ENCODE peak calls at places on chromosome 20, in six cellular contexts. B is HepG2; H is heart right ventricle; K is CD8-positive, alpha-beta T cell; O is psoas muscle; D is osteoblast. W is an unnamed sample. For H3K36me3 and H3K4me1, the result is how much of the 10 kb centered on the place peaks cover.

GRCh38 chr20:47428164-47428563 is 71.7 kb upstream of the ZMYND8 start:
- DNase-seq in K (no peak), D (no peak), O (no peak), B (no peak), H (no peak), W (no peak)

GRCh38 chr20:20491110-20491783 is 123.3 kb downstream of the INSM1 start:
- DNase-seq in K (no peak), O (no peak), B (no peak), D (peak), H (no peak), W (no peak)

GRCh38 chr20:431012-431904 is 23.2 kb downstream of the RBCK1 start:
- DNase-seq in K (peak), H (peak), D (peak), B (peak), O (peak), W (peak)

GRCh38 chr20:3616250-3616649 is 46.9 kb downstream of the GFRA4 start:
- DNase-seq in O (no peak), B (no peak), D (peak), H (peak), K (no peak), W (no peak)

GRCh38 chr20:48787861-48788375 is 39.9 kb downstream of the PREX1 start:
- DNase-seq in O (no peak), B (peak), D (peak), H (no peak), K (no peak), W (no peak)

GRCh38 chr20:4722993-4723392 is 1.3 kb downstream of the PRND start:
- DNase-seq in B (no peak), K (no peak), O (no peak), H (no peak), D (no peak), W (no peak)

GRCh38 chr20:9186396-9186795 is 117.5 kb downstream of the PLCB4 start:
- DNase-seq in B (no peak), K (no peak), H (no peak), D (no peak), O (no peak), W (no peak)

GRCh38 chr20:8756410-8756809 is 312.5 kb upstream of the PLCB4 start:
- DNase-seq in O (peak), B (peak), H (peak), K (no peak), D (peak), W (no peak)

GRCh38 chr20:47297746-47298145 is 58.8 kb downstream of the ZMYND8 start:
- DNase-seq in O (no peak), K (no peak), B (no peak), D (no peak), H (no peak), W (no peak)

GRCh38 chr20:38601216-38602184 is at the start of gene ARHGAP40:
- DNase-seq in B (peak), O (no peak), D (peak), K (peak), H (no peak), W (no peak)

GRCh38 chr20:19564261-19564660 is 193.8 kb upstream of the RIN2 start:
- DNase-seq in K (no peak), B (no peak), H (no peak), O (no peak), D (no peak), W (no peak)

GRCh38 chr20:23782366-23782983 is 31.7 kb upstream of the CST1 start:
- DNase-seq in K (no peak), D (no peak), H (peak), B (no peak), O (no peak), W (no peak)

GRCh38 chr20:19945732-19946670 is 71.2 kb upstream of the NAA20 start:
- DNase-seq in B (no peak), K (no peak), O (no peak), D (no peak), H (no peak), W (peak)

GRCh38 chr20:57251344-57251743 is 15.1 kb downstream of the BMP7 start:
- DNase-seq in B (no peak), K (no peak), O (no peak), H (no peak), D (no peak), W (no peak)

GRCh38 chr20:40008177-40008576 is 680.9 kb downstream of the MAFB start:
- DNase-seq in D (no peak), O (no peak), K (no peak), H (no peak), B (no peak), W (no peak)

GRCh38 chr20:58579819-58580492 is 64.8 kb upstream of the APCDD1L start:
- DNase-seq in H (no peak), O (no peak), K (no peak), B (no peak), D (no peak), W (no peak)

GRCh38 chr20:10419550-10420133 is 14.4 kb downstream of the MKKS start:
- DNase-seq in B (no peak), H (no peak), K (no peak), O (no peak), D (no peak), W (no peak)

GRCh38 chr20:57928181-57928967 is 218.6 kb upstream of the PMEPA1 start:
- DNase-seq in K (no peak), B (no peak), D (peak), O (no peak), H (no peak), W (no peak)

GRCh38 chr20:4729265-4729664 is 7.6 kb downstream of the PRND start:
- DNase-seq in H (no peak), B (no peak), K (no peak), O (no peak), D (no peak), W (no peak)

GRCh38 chr20:57698191-57698866 is 11.5 kb downstream of the PMEPA1 start:
- DNase-seq in K (peak), D (peak), O (no peak), B (peak), H (no peak), W (peak)

GRCh38 chr20:25514195-25514594 is 71.1 kb downstream of the NINL start:
- DNase-seq in D (no peak), K (no peak), B (no peak), O (no peak), H (no peak), W (no peak)

GRCh38 chr20:44409132-44409600 is 53.7 kb downstream of the HNF4A start:
- DNase-seq in B (no peak), K (no peak), O (no peak), H (no peak), D (peak), W (no peak)

GRCh38 chr20:25470045-25470444 is 62.6 kb downstream of the GINS1 start:
- DNase-seq in D (peak), H (no peak), K (peak), B (peak), O (no peak), W (peak)

GRCh38 chr20:9503530-9504251 is 10.7 kb upstream of the LAMP5 start:
- DNase-seq in O (no peak), B (no peak), K (no peak), D (peak), H (no peak), W (no peak)

GRCh38 chr20:47740225-47741184 is 44.8 kb downstream of the SULF2 start:
- DNase-seq in H (no peak), B (no peak), O (peak), K (no peak), D (no peak), W (no peak)

GRCh38 chr20:58691773-58692578 is 624 bp upstream of the NPEPL1 start:
- DNase-seq in K (no peak), D (peak), O (peak), B (no peak), H (peak), W (peak)

GRCh38 chr20:40017765-40018164 is 671.3 kb downstream of the MAFB start:
- DNase-seq in B (no peak), O (no peak), D (no peak), K (no peak), H (no peak), W (no peak)

GRCh38 chr20:32439132-32439829 is 81.2 kb downstream of the ASXL1 start:
- DNase-seq in O (peak), B (no peak), D (peak), H (no peak), K (no peak), W (no peak)
- H3K36me3 ChIP-seq in O (under half), B (half or more), D (half or more), H (half or more), K (under half), W (under half)

DNA sequence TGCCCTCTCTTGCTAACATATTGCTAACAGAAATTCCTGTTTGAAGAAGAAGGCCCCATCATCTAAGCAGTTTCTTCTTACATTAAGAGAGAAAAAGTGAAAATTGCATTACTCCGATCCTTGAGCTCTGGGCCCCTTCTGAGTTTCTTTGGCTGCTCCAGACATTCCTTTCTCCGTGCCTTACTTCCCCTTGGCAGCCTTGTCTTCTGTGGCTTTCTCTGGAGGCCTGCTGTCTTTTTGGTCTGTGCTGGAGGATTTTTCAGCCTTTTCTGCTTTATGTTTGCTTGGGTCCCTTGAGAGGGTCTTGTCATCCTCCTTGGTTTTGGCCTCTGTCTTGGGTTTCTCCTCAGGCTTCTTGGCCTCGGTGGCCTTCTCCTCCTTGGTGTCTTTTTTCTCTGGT is 378.8 kb upstream of the CHD6 start:
- DNase-seq in K (no peak), B (no peak), O (no peak), H (no peak), D (no peak), W (no peak)
- H3K4me3 ChIP-seq in K (no peak), B (no peak), O (no peak), H (no peak), D (no peak), W (no peak)

GRCh38 chr20:46213946-46214830 is 94.1 kb downstream of the CDH22 start:
- DNase-seq in K (no peak), B (no peak), D (peak), O (peak), H (no peak), W (no peak)

GRCh38 chr20:46216770-46217464 is 91.4 kb downstream of the CDH22 start:
- DNase-seq in B (no peak), D (no peak), H (no peak), O (no peak), K (no peak), W (no peak)

GRCh38 chr20:46217583-46217982 is 90.7 kb downstream of the CDH22 start:
- DNase-seq in H (no peak), O (no peak), B (no peak), D (no peak), K (no peak), W (no peak)

GRCh38 chr20:46214831-46215488 is 93.3 kb downstream of the CDH22 start:
- DNase-seq in H (no peak), D (peak), O (no peak), K (no peak), B (no peak), W (no peak)

GRCh38 chr20:46215913-46216707 is 92.2 kb downstream of the CDH22 start:
- DNase-seq in K (no peak), B (peak), H (peak), D (peak), O (peak), W (no peak)
- H3K4me1 ChIP-seq in K (under half), B (under half), H (under half), D (under half), O (under half), W (under half)

GRCh38 chr20:34744847-34745246 is 40.7 kb downstream of the TP53INP2 start:
- DNase-seq in H (peak), B (no peak), O (no peak), K (no peak), D (no peak), W (no peak)
- H3K36me3 ChIP-seq in H (half or more), B (half or more), O (under half), K (under half), D (half or more), W (under half)

GRCh38 chr20:1803216-1804128 is 91.7 kb upstream of the SIRPA start:
- DNase-seq in B (no peak), O (peak), D (peak), H (peak), K (peak), W (peak)
- H3K4me3 ChIP-seq in B (no peak), O (peak), D (peak), H (peak), K (peak), W (peak)

DNA sequence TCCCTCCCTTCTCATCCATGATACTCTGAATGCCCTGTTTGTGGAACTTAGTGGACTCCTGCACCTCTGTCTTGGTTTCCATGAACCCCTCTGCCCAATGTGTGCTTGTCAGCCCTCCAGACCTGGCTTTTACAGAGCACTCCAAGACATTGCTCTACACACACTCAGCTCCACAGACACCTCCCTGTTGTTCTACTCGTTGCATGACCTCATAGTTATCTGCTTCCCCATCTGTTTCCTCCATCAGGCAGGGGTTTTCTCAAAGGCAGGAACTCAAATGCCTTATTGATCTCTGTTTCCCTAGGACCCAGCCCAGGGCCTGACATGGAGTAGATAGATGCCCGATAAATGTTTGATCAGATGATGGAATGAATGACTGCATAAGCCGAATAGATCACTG is 13.3 kb downstream of the PLCG1 start:
- DNase-seq in B (no peak), O (no peak), H (peak), D (peak), K (no peak), W (no peak)
- H3K4me1 ChIP-seq in B (half or more), O (half or more), H (half or more), D (under half), K (half or more), W (under half)

DNA sequence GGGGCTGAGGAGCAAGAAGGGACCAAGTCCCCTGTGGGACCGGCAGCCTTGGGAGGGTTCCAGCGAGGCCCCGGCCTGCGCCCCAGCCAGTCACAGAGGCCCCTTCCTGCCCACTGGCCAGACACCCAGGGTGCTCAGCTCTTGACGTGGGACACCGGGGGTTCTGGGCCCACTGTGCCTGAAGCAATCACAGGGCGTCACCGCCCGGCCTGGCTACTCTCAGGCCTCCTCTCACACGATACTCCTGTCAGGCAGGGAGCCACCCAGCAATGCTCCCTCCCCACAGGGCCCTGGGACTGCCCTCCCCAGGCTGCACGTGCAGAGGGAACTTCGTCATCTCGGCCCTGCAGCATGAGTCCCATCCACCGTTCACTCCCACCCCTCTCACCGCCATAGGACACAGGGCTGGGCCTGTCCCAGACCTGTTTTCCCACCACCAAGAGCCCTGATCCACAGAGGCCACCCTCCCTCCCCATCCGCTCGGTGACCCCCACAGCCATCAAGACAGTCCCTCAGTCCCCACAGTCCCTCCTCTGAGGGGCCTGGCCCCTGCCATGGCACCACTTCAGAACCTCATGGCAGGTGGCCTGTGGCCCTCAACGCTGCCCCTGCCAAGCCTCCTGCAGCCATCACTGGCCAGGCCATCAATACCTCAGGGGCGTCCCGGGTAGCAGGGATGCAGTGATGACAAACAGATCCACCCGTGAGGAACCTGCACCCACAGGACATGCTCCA is 14.3 kb downstream of the TAF4 start:
- DNase-seq in H (no peak), D (peak), O (no peak), K (no peak), B (no peak), W (no peak)
- H3K36me3 ChIP-seq in H (under half), D (under half), O (under half), K (under half), B (under half), W (under half)

GRCh38 chr20:18055261-18055660 is 2.5 kb downstream of the OVOL2 start:
- DNase-seq in D (peak), O (no peak), B (no peak), K (no peak), H (no peak), W (no peak)

GRCh38 chr20:18057106-18057993 is at the start of gene OVOL2:
- DNase-seq in K (no peak), D (peak), H (no peak), B (no peak), O (peak), W (peak)

GRCh38 chr20:18058661-18059467 is 1.1 kb upstream of the OVOL2 start:
- DNase-seq in K (no peak), D (peak), H (no peak), B (no peak), O (no peak), W (peak)

GRCh38 chr20:18057994-18058349 is 256 bp upstream of the OVOL2 start:
- DNase-seq in D (no peak), K (no peak), O (no peak), H (no peak), B (no peak), W (no peak)

DNA sequence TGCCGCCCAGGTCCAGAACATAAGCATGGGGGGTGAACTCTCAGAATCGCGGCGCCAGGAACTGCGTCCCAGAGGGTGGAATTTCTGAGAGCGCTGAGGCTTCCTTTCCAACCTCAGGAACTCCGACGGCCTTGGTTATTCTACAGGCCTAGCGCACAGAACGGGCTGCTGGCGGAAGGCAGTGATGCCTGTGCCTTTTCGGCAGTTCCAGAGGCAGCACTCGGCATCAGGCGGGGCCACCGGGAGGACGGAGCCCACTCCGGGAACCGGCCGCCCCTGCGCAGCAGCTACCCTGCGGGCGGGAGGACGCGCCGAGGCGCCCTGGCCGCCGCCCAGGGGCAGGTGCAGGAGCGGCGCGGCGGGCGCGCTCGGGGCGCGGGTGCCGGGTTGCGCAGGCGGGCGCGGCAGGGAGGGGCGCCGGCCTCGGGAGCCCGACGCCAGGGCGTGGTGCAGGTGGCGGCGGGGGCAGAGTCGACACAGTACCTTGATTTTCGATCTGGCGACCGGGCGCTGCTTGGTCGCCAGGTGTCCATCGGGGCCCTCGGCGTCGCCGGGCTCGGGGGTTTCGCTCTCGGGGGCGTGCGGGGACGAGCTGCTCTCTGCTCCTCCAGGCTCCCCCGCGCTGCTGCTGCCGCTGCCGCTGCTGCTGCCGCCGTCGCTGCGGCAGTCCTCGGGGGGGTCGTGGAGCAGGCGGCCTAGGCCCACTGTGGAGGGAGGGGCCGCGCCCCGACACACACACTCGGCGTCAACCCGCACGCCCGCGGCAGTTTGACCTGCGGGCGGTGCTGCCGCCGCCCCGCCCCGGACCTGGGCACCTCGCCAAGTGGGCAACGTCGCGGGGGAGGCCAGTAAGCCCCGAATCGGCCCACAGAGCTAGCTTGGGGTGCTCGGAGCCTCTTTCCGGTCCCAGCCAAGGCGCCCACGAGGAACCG is 1.3 kb downstream of the OVOL2 start:
- DNase-seq in O (no peak), H (no peak), D (no peak), K (no peak), B (no peak), W (peak)
- H3K4me3 ChIP-seq in O (peak), H (peak), D (no peak), K (no peak), B (peak), W (peak)

GRCh38 chr20:64049887-64050260 is 435 bp upstream of the SOX18 start:
- DNase-seq in O (no peak), K (no peak), H (peak), D (no peak), B (no peak), W (no peak)
- H3K4me1 ChIP-seq in O (under half), K (under half), H (half or more), D (under half), B (half or more), W (under half)

GRCh38 chr20:53569005-53569404 is 24.6 kb downstream of the ZNF217 start:
- DNase-seq in O (no peak), K (no peak), B (no peak), H (no peak), D (no peak), W (no peak)
- H3K36me3 ChIP-seq in O (under half), K (under half), B (half or more), H (half or more), D (half or more), W (under half)

W was measured in colonic mucosa.